ENCODE peak calls at places on chromosomes 12 and 14, in eight cellular contexts. One of them, this sample, is unnamed.

GRCh38 chr14:50985124-50985815 is 41.0 kb upstream of the PYGL start:
- DNase-seq in osteocyte: no peak
- DNase-seq in mucosa of descending colon: no peak
- DNase-seq in progenitor cell of endocrine pancreas: no peak
- DNase-seq in pancreas: no peak
- DNase-seq in tibial artery: no peak
- DNase-seq in sigmoid colon: peak
- DNase-seq in left lung: no peak
- DNase-seq in this sample: no peak

GRCh38 chr12:92077530-92077929 is 68.1 kb downstream of the BTG1 start:
- DNase-seq in pancreas: no peak
- DNase-seq in mucosa of descending colon: no peak
- DNase-seq in left lung: no peak
- DNase-seq in sigmoid colon: no peak
- DNase-seq in osteocyte: no peak
- DNase-seq in progenitor cell of endocrine pancreas: no peak
- DNase-seq in tibial artery: no peak
- DNase-seq in this sample: no peak

GRCh38 chr12:88328056-88328455 is 185.9 kb downstream of the TMTC3 start:
- DNase-seq in mucosa of descending colon: no peak
- DNase-seq in tibial artery: no peak
- DNase-seq in osteocyte: no peak
- DNase-seq in sigmoid colon: no peak
- DNase-seq in left lung: no peak
- DNase-seq in progenitor cell of endocrine pancreas: no peak
- DNase-seq in pancreas: no peak
- DNase-seq in this sample: no peak

GRCh38 chr12:53659011-53659551 is 16.8 kb downstream of the ATP5MC2 start:
- DNase-seq in osteocyte: no peak
- DNase-seq in left lung: no peak
- DNase-seq in progenitor cell of endocrine pancreas: peak
- DNase-seq in mucosa of descending colon: no peak
- DNase-seq in tibial artery: peak
- DNase-seq in sigmoid colon: no peak
- DNase-seq in pancreas: no peak
- DNase-seq in this sample: no peak

GRCh38 chr14:54662491-54663116 is 95.7 kb downstream of the SAMD4A start:
- DNase-seq in left lung: no peak
- DNase-seq in sigmoid colon: no peak
- DNase-seq in progenitor cell of endocrine pancreas: no peak
- DNase-seq in osteocyte: no peak
- DNase-seq in mucosa of descending colon: no peak
- DNase-seq in tibial artery: no peak
- DNase-seq in pancreas: no peak
- DNase-seq in this sample: no peak

GRCh38 chr14:52551696-52552062 is 626 bp downstream of the TXNDC16 start:
- DNase-seq in tibial artery: no peak
- DNase-seq in osteocyte: no peak
- DNase-seq in progenitor cell of endocrine pancreas: no peak
- DNase-seq in sigmoid colon: no peak
- DNase-seq in pancreas: no peak
- DNase-seq in mucosa of descending colon: no peak
- DNase-seq in left lung: no peak
- DNase-seq in this sample: no peak

GRCh38 chr12:113876160-113876559 is 90.0 kb downstream of the RBM19 start:
- DNase-seq in mucosa of descending colon: no peak
- DNase-seq in osteocyte: no peak
- DNase-seq in progenitor cell of endocrine pancreas: no peak
- DNase-seq in pancreas: no peak
- DNase-seq in left lung: no peak
- DNase-seq in tibial artery: no peak
- DNase-seq in sigmoid colon: no peak
- DNase-seq in this sample: no peak

GRCh38 chr14:50003213-50004021 is 110.5 kb downstream of the ARF6 start:
- DNase-seq in progenitor cell of endocrine pancreas: peak
- DNase-seq in tibial artery: peak
- DNase-seq in sigmoid colon: peak
- DNase-seq in osteocyte: peak
- DNase-seq in left lung: peak
- DNase-seq in pancreas: peak
- DNase-seq in mucosa of descending colon: peak
- DNase-seq in this sample: peak

GRCh38 chr12:57579677-57580465 is 11.1 kb upstream of the PIP4K2C start:
- DNase-seq in sigmoid colon: no peak
- DNase-seq in mucosa of descending colon: no peak
- DNase-seq in osteocyte: no peak
- DNase-seq in left lung: no peak
- DNase-seq in tibial artery: no peak
- DNase-seq in progenitor cell of endocrine pancreas: no peak
- DNase-seq in pancreas: no peak
- DNase-seq in this sample: no peak

GRCh38 chr12:109493938-109494337 is 16.5 kb downstream of the UBE3B start:
- DNase-seq in pancreas: no peak
- DNase-seq in osteocyte: no peak
- DNase-seq in sigmoid colon: no peak
- DNase-seq in left lung: no peak
- DNase-seq in progenitor cell of endocrine pancreas: no peak
- DNase-seq in tibial artery: no peak
- DNase-seq in mucosa of descending colon: no peak
- DNase-seq in this sample: no peak

GRCh38 chr14:99169776-99170356 is 102.1 kb downstream of the BCL11B start:
- DNase-seq in pancreas: no peak
- DNase-seq in tibial artery: no peak
- DNase-seq in mucosa of descending colon: no peak
- DNase-seq in sigmoid colon: peak
- DNase-seq in progenitor cell of endocrine pancreas: no peak
- DNase-seq in osteocyte: peak
- DNase-seq in left lung: no peak
- DNase-seq in this sample: peak

GRCh38 chr14:87944987-87945604 is 47.9 kb downstream of the GALC start:
- DNase-seq in pancreas: no peak
- DNase-seq in left lung: no peak
- DNase-seq in progenitor cell of endocrine pancreas: no peak
- DNase-seq in mucosa of descending colon: no peak
- DNase-seq in sigmoid colon: no peak
- DNase-seq in tibial artery: no peak
- DNase-seq in osteocyte: no peak
- DNase-seq in this sample: no peak

GRCh38 chr14:70748422-70748821 is 60.9 kb downstream of the MAP3K9 start:
- DNase-seq in tibial artery: no peak
- DNase-seq in progenitor cell of endocrine pancreas: no peak
- DNase-seq in mucosa of descending colon: no peak
- DNase-seq in left lung: no peak
- DNase-seq in sigmoid colon: no peak
- DNase-seq in pancreas: no peak
- DNase-seq in osteocyte: no peak
- DNase-seq in this sample: no peak

GRCh38 chr14:101360045-101360931 is 201.0 kb upstream of the DIO3 start:
- DNase-seq in left lung: no peak
- DNase-seq in osteocyte: peak
- DNase-seq in progenitor cell of endocrine pancreas: no peak
- DNase-seq in sigmoid colon: peak
- DNase-seq in pancreas: no peak
- DNase-seq in mucosa of descending colon: no peak
- DNase-seq in tibial artery: peak
- DNase-seq in this sample: no peak

GRCh38 chr12:96193725-96194571 is at the start of gene ELK3:
- DNase-seq in sigmoid colon: peak
- DNase-seq in osteocyte: peak
- DNase-seq in left lung: peak
- DNase-seq in progenitor cell of endocrine pancreas: peak
- DNase-seq in mucosa of descending colon: peak
- DNase-seq in tibial artery: peak
- DNase-seq in pancreas: peak
- DNase-seq in this sample: no peak

GRCh38 chr12:23853640-23854039 is 95.8 kb downstream of the SOX5 start:
- DNase-seq in progenitor cell of endocrine pancreas: no peak
- DNase-seq in mucosa of descending colon: no peak
- DNase-seq in osteocyte: no peak
- DNase-seq in left lung: no peak
- DNase-seq in pancreas: no peak
- DNase-seq in tibial artery: no peak
- DNase-seq in sigmoid colon: no peak
- DNase-seq in this sample: no peak

GRCh38 chr14:65413739-65414045 is 1.2 kb downstream of the FUT8 start:
- DNase-seq in osteocyte: no peak
- DNase-seq in pancreas: no peak
- DNase-seq in progenitor cell of endocrine pancreas: no peak
- DNase-seq in mucosa of descending colon: no peak
- DNase-seq in tibial artery: no peak
- DNase-seq in left lung: no peak
- DNase-seq in sigmoid colon: no peak
- DNase-seq in this sample: no peak

GRCh38 chr14:81669308-81669707 is 135.7 kb upstream of the SEL1L start:
- DNase-seq in left lung: no peak
- DNase-seq in pancreas: no peak
- DNase-seq in osteocyte: no peak
- DNase-seq in sigmoid colon: no peak
- DNase-seq in progenitor cell of endocrine pancreas: no peak
- DNase-seq in mucosa of descending colon: no peak
- DNase-seq in tibial artery: no peak
- DNase-seq in this sample: no peak

GRCh38 chr14:45715946-45716345 is 462.9 kb upstream of the MIS18BP1 start:
- DNase-seq in osteocyte: no peak
- DNase-seq in tibial artery: no peak
- DNase-seq in mucosa of descending colon: no peak
- DNase-seq in left lung: no peak
- DNase-seq in sigmoid colon: no peak
- DNase-seq in pancreas: no peak
- DNase-seq in progenitor cell of endocrine pancreas: no peak
- DNase-seq in this sample: no peak

GRCh38 chr12:54407183-54407905 is 11.7 kb downstream of the ITGA5 start:
- DNase-seq in tibial artery: no peak
- DNase-seq in pancreas: no peak
- DNase-seq in sigmoid colon: no peak
- DNase-seq in progenitor cell of endocrine pancreas: no peak
- DNase-seq in osteocyte: no peak
- DNase-seq in left lung: no peak
- DNase-seq in mucosa of descending colon: no peak
- DNase-seq in this sample: no peak

GRCh38 chr12:57888407-57889157 is 42.1 kb upstream of the CTDSP2 start:
- DNase-seq in left lung: no peak
- DNase-seq in osteocyte: no peak
- DNase-seq in progenitor cell of endocrine pancreas: no peak
- DNase-seq in mucosa of descending colon: peak
- DNase-seq in tibial artery: no peak
- DNase-seq in pancreas: no peak
- DNase-seq in sigmoid colon: no peak
- DNase-seq in this sample: peak

GRCh38 chr12:130715996-130716917 is at the start of gene RIMBP2:
- DNase-seq in left lung: no peak
- DNase-seq in pancreas: no peak
- DNase-seq in mucosa of descending colon: no peak
- DNase-seq in tibial artery: no peak
- DNase-seq in progenitor cell of endocrine pancreas: no peak
- DNase-seq in osteocyte: no peak
- DNase-seq in sigmoid colon: peak
- DNase-seq in this sample: no peak

GRCh38 chr14:66507722-66508546 is at the start of gene GPHN:
- DNase-seq in mucosa of descending colon: peak
- DNase-seq in left lung: peak
- DNase-seq in tibial artery: peak
- DNase-seq in progenitor cell of endocrine pancreas: peak
- DNase-seq in osteocyte: peak
- DNase-seq in sigmoid colon: peak
- DNase-seq in pancreas: peak
- DNase-seq in this sample: peak
- TF ChIP-seq CTCF in mucosa of descending colon: peak
- TF ChIP-seq CTCF in left lung: no peak
- TF ChIP-seq CTCF in tibial artery: peak
- TF ChIP-seq CTCF in progenitor cell of endocrine pancreas: no peak
- TF ChIP-seq CTCF in osteocyte: peak
- TF ChIP-seq CTCF in sigmoid colon: peak
- TF ChIP-seq CTCF in pancreas: no peak
- TF ChIP-seq CTCF in this sample: no peak

GRCh38 chr12:14774074-14774943 is 29.0 kb downstream of the WBP11 start:
- DNase-seq in progenitor cell of endocrine pancreas: peak
- DNase-seq in osteocyte: peak
- DNase-seq in tibial artery: peak
- DNase-seq in sigmoid colon: peak
- DNase-seq in pancreas: peak
- DNase-seq in left lung: peak
- DNase-seq in mucosa of descending colon: peak
- DNase-seq in this sample: peak
- TF ChIP-seq CTCF in progenitor cell of endocrine pancreas: no peak
- TF ChIP-seq CTCF in osteocyte: no peak
- TF ChIP-seq CTCF in tibial artery: no peak
- TF ChIP-seq CTCF in sigmoid colon: peak
- TF ChIP-seq CTCF in pancreas: no peak
- TF ChIP-seq CTCF in left lung: no peak
- TF ChIP-seq CTCF in mucosa of descending colon: no peak
- TF ChIP-seq CTCF in this sample: no peak

DNA sequence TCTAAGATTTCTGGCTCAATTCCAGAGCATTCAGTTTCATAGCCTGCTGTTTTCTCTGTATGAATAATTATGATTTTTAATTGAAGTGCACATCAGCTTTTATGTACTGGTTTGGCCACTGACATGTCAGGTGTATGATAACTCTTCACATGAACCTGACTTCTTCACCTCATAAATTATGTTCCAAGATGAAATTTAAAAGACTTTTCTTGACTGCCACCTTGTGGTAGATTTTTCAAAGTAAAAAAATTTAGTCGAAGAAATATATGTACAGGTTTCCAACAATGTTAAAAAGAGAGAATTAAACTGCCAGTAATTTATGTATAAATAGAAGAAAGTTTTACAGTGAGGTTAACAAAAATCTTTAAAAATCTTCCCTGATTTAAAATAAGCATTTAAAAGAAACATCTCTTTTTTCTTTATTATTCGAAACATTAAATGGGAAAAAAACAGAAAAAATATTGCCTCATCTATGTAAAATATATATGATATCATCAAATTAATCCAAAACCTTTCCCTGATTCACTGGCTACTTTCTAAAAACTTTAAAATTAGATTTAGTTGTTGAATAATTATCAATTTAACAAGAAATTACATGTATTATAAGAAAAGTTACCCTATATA is 124.9 kb upstream of the ATXN7L3B start:
- DNase-seq in progenitor cell of endocrine pancreas: no peak
- DNase-seq in tibial artery: no peak
- DNase-seq in pancreas: no peak
- DNase-seq in mucosa of descending colon: no peak
- DNase-seq in osteocyte: no peak
- DNase-seq in left lung: no peak
- DNase-seq in sigmoid colon: no peak
- DNase-seq in this sample: no peak
- TF ChIP-seq CTCF in progenitor cell of endocrine pancreas: peak
- TF ChIP-seq CTCF in tibial artery: no peak
- TF ChIP-seq CTCF in pancreas: peak
- TF ChIP-seq CTCF in mucosa of descending colon: no peak
- TF ChIP-seq CTCF in osteocyte: peak
- TF ChIP-seq CTCF in left lung: peak
- TF ChIP-seq CTCF in sigmoid colon: no peak
- TF ChIP-seq CTCF in this sample: peak

DNA sequence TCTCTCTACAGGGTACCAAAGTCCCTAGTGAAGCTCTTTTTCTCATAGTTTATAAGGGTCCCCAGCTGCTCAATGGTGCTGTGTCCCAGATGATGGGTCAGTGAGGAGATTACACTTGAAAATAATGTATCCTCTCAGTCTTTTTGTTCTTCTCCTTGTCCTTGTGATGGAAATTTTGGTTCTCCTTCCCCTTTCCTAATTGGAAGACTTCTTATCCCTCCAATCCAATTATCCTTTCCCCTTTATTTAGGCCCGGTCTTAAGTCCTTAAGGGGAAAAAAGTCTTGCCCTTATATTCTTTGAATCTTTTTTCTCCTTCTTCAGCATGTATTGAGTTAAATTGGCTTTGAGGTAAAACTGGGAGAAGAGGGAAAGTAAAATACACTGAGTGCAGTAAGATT is 126.1 kb upstream of the PTPRQ start:
- DNase-seq in pancreas: no peak
- DNase-seq in left lung: no peak
- DNase-seq in tibial artery: no peak
- DNase-seq in mucosa of descending colon: no peak
- DNase-seq in progenitor cell of endocrine pancreas: no peak
- DNase-seq in osteocyte: no peak
- DNase-seq in sigmoid colon: no peak
- DNase-seq in this sample: no peak
- TF ChIP-seq CTCF in pancreas: no peak
- TF ChIP-seq CTCF in left lung: no peak
- TF ChIP-seq CTCF in tibial artery: no peak
- TF ChIP-seq CTCF in mucosa of descending colon: no peak
- TF ChIP-seq CTCF in progenitor cell of endocrine pancreas: no peak
- TF ChIP-seq CTCF in osteocyte: no peak
- TF ChIP-seq CTCF in sigmoid colon: no peak
- TF ChIP-seq CTCF in this sample: no peak